ENCODE peak calls at places on chromosomes 1 and 21, in four cellular contexts. I is NB4, Q is RWPE2, L is GM12864. W is an unnamed sample.

GRCh38 chr1:179166663-179167417 is 62.6 kb downstream of the ABL2 start:
- DNase-seq in I (no peak), Q (no peak), L (no peak), W (no peak)

GRCh38 chr21:43950481-43950880 is 61.6 kb upstream of the TRAPPC10 start:
- DNase-seq in I (no peak), Q (no peak), L (no peak), W (peak)

GRCh38 chr1:68217060-68217554 is 15.2 kb downstream of the WLS start:
- DNase-seq in I (no peak), Q (no peak), L (no peak), W (no peak)

GRCh38 chr1:116172666-116173065 is 61.5 kb downstream of the MAB21L3 start:
- DNase-seq in I (no peak), Q (no peak), L (no peak), W (no peak)

GRCh38 chr21:28152729-28153128 is 839.9 kb downstream of the LTN1 start:
- DNase-seq in I (no peak), Q (no peak), L (no peak), W (no peak)

GRCh38 chr1:16915627-16915973 is 6.1 kb upstream of the CROCC start:
- DNase-seq in I (peak), Q (peak), L (no peak), W (peak)

GRCh38 chr1:228283476-228284147 is 75.8 kb downstream of the OBSCN start:
- DNase-seq in I (no peak), Q (peak), L (no peak), W (no peak)

GRCh38 chr1:22654692-22655091 is 1.7 kb downstream of the C1QB start:
- DNase-seq in I (no peak), Q (no peak), L (no peak), W (no peak)

GRCh38 chr1:66503841-66504470 is 30.0 kb upstream of the SGIP1 start:
- DNase-seq in I (peak), Q (no peak), L (peak), W (no peak)

GRCh38 chr21:28899744-28900143 is 92.9 kb downstream of the LTN1 start:
- DNase-seq in I (no peak), Q (no peak), L (no peak), W (no peak)

GRCh38 chr1:40948741-40949528 is 30.6 kb upstream of the CTPS1 start:
- DNase-seq in I (peak), Q (no peak), L (no peak), W (no peak)

GRCh38 chr21:36791695-36792451 is 93.0 kb downstream of the SIM2 start:
- DNase-seq in I (no peak), Q (no peak), L (no peak), W (no peak)

GRCh38 chr1:161191971-161192370 is 6.9 kb downstream of the ADAMTS4 start:
- DNase-seq in I (no peak), Q (no peak), L (no peak), W (peak)

GRCh38 chr1:246067432-246068021 is 439.6 kb downstream of the SMYD3 start:
- DNase-seq in I (no peak), Q (no peak), L (no peak), W (no peak)

GRCh38 chr1:175043824-175044223 is 20.6 kb upstream of the MRPS14 start:
- DNase-seq in I (no peak), Q (no peak), L (no peak), W (no peak)

GRCh38 chr1:87786861-87787548 is 458.3 kb downstream of the LMO4 start:
- DNase-seq in I (no peak), Q (no peak), L (no peak), W (no peak)

GRCh38 chr1:241482761-241483250 is 36.7 kb downstream of the FH start:
- DNase-seq in I (no peak), Q (no peak), L (no peak), W (no peak)

DNA sequence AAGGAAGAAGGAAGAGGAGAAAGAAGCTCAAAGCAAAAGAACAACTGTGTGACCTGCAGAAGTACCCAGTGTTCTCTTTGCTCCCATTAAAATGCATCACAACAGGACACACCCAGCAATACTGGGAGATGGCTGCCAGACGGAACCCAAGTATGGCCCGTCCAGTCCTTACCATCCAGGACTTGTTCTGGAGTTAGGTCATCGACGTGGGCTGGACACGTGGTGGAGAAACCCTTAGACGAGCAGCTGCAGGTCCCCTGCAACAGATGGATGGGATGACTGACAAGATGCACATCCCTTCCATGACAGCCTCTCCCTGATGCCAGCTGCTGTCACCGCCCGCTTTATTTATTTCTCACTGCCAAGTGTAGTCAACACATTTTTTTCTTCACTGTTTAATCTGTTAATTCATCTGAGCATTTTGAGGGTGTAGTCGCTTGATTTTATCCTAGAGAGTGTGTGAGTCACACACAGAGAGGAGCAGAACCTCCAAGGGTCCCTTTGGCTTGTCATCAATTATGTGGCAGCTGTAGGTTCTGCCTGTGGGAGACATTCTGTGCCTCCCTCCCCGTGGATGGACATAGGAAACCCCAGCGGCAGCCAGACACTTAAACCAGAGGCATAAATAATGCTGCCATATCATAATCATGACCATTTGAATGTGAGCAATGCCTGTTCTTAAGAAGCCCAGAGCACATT is 80.9 kb downstream of the ABCA4 start:
- DNase-seq in I (no peak), Q (no peak), L (no peak), W (no peak)
- TF ChIP-seq CTCF in I (no peak), Q (peak), L (no peak), W (peak)

DNA sequence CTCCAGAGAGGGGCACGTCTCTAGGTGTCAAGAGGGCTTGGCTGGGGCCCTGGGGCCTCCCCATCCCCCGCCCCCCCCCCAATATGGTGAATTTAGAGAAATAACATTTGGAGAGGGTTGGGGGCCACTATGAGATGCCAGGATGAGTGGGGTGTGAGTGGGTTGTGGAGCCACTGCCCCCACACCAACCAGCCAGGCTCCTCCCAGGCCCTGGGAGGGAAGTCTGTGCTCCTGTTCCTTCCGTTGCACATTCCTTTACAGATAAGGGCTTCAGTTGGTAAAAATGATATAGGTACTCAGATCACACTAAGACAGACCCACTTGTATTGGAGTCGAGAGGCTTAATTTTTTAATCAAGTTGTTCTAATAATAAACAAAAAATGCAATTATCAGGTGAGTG is 585 bp upstream of the PLEKHA6 start:
- DNase-seq in I (no peak), Q (no peak), L (no peak), W (no peak)
- TF ChIP-seq CTCF in I (no peak), Q (peak), L (no peak), W (peak)

GRCh38 chr1:3871451-3871805 is 14.2 kb downstream of the DFFB start:
- DNase-seq in I (no peak), Q (no peak), L (no peak), W (peak)

GRCh38 chr1:3872546-3872945 is 15.3 kb downstream of the DFFB start:
- DNase-seq in I (no peak), Q (no peak), L (no peak), W (peak)

GRCh38 chr1:3865606-3866160 is 8.4 kb downstream of the DFFB start:
- DNase-seq in I (no peak), Q (no peak), L (no peak), W (no peak)

GRCh38 chr1:3868464-3869006 is 11.3 kb downstream of the DFFB start:
- DNase-seq in I (no peak), Q (peak), L (no peak), W (peak)

DNA sequence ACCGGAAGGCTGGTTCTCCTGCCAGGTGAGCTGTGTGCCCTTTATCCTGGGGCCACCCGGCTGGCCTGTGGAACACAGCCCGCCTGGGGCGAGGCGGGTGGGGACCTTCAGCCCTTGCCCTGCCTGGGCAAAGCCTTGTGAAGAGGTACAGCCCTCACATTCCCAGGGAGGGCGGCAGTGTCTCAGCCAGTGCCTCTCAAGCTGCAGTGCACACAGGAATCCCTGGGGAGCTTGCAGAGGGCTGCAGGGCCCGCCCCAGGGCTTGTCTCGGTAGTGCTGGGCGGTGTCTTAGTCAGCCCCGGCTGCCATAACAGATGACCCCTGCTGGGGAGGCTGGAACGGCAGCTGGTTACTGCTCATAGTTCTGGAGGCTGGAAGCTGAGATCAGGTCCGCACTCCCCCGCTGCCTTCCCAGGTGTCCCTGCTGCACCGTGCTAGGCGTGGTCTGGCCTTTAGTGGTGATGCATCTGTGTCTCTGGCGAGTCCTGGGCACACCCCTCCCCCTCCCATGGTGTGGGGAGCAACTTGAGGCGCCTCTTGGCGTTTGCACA is 12.6 kb downstream of the DFFB start:
- DNase-seq in I (peak), Q (peak), L (no peak), W (peak)
- TF ChIP-seq CTCF in I (no peak), Q (no peak), L (no peak), W (peak)

GRCh38 chr1:188669715-188670114 is 1807.9 kb downstream of the BRINP3 start:
- DNase-seq in I (no peak), Q (no peak), L (no peak), W (no peak)
- TF ChIP-seq CTCF in I (no peak), Q (no peak), L (no peak), W (no peak)

GRCh38 chr1:6171546-6172124 is 8.5 kb downstream of the CHD5 start:
- DNase-seq in I (peak), Q (no peak), L (no peak), W (no peak)
- TF ChIP-seq CTCF in I (peak), Q (no peak), L (no peak), W (peak)

GRCh38 chr1:165828103-165828558 is 717 bp downstream of the UCK2 start:
- DNase-seq in I (peak), Q (no peak), L (no peak), W (no peak)
- TF ChIP-seq CTCF in I (no peak), Q (peak), L (peak), W (no peak)

GRCh38 chr1:14363191-14363590 is 235.3 kb upstream of the KAZN start:
- DNase-seq in I (no peak), Q (no peak), L (no peak), W (no peak)

GRCh38 chr1:14365226-14365994 is 233.1 kb upstream of the KAZN start:
- DNase-seq in I (no peak), Q (no peak), L (no peak), W (no peak)

GRCh38 chr1:14366361-14367018 is 232.0 kb upstream of the KAZN start:
- DNase-seq in I (no peak), Q (no peak), L (no peak), W (no peak)

GRCh38 chr1:14362331-14362730 is 236.2 kb upstream of the KAZN start:
- DNase-seq in I (no peak), Q (no peak), L (no peak), W (no peak)

DNA sequence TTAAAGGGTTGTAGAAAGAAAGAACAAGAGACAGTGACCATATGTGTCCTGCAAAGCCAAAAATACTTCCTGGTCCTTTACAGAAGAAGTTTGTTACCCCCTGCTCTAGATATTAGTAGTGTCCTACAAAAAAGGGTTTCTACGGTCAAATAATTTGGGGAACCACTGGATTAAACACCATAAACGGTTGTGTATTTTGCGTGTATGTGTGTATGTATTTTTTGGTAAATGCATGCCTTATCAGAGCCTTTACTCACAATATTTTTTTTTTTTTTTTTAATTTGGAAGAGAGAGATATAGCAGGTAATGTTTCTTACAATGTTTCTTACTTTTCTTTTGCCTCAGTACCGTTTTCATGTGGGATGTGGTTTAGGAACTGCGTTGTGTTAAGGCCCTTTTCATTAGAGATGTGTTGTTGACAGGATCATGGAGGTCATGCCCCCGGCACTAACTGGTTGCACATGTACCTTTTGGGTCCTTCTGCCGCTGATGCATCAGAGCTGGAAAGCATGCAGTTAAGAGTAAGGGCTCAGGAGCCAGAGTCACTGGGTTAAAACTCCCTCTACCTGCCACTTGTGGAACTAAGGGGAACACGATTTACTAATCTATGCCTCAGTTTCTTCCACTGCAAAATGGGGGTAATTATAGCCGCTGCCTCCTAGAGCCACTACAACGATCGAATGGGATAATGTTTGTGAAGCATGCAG is 234.6 kb upstream of the KAZN start:
- DNase-seq in I (no peak), Q (no peak), L (no peak), W (no peak)
- TF ChIP-seq CTCF in I (no peak), Q (no peak), L (no peak), W (no peak)

GRCh38 chr1:197585809-197586208 is 189.5 kb downstream of the DENND1B start:
- DNase-seq in I (no peak), Q (no peak), L (no peak), W (no peak)
- TF ChIP-seq CTCF in I (no peak), Q (no peak), L (no peak), W (no peak)

GRCh38 chr1:5940723-5941407 is 51.4 kb downstream of the NPHP4 start:
- DNase-seq in I (no peak), Q (no peak), L (no peak), W (no peak)

GRCh38 chr1:5943373-5944068 is 48.7 kb downstream of the NPHP4 start:
- DNase-seq in I (no peak), Q (no peak), L (no peak), W (no peak)

GRCh38 chr1:5944069-5944847 is 48.0 kb downstream of the NPHP4 start:
- DNase-seq in I (no peak), Q (no peak), L (no peak), W (peak)

GRCh38 chr1:5939268-5940060 is 52.8 kb downstream of the NPHP4 start:
- DNase-seq in I (no peak), Q (no peak), L (no peak), W (no peak)

DNA sequence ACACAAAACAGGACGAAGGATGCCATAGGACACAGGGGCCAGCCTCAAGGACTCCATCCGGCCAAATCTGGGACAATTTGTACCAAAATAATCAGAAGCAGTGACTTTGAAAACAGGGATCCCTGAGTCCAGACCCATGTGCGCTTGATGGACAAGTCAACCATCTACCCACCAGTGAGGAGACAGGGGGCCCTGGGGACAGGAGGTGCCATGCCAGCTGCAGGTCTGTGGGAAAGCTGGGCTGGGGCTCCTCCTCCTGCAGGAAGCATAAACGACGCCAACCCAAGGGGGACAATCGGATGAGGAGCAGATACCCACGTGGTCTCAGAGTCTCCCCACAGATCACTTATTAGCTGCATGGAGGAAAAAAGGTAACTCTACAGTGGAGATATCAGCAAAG is 50.6 kb downstream of the NPHP4 start:
- DNase-seq in I (no peak), Q (no peak), L (no peak), W (no peak)
- TF ChIP-seq CTCF in I (no peak), Q (no peak), L (no peak), W (no peak)